ENCODE peak calls at places on chromosomes 13 and 19, in eight cellular contexts. One of them, this sample, is unnamed.

GRCh38 chr19:13774217-13775191 is at the start of gene C19orf53:
- DNase-seq in gastrocnemius medialis: peak; percentile 86
- DNase-seq in right cardiac atrium: peak; percentile 90
- DNase-seq in A549: peak; percentile 88
- DNase-seq in effector memory CD4-positive, alpha-beta T cell: peak; percentile 71
- DNase-seq in tibial nerve: peak; percentile 91
- DNase-seq in ovary: peak; percentile 92
- DNase-seq in GM23248: peak; percentile 99
- DNase-seq in this sample: peak; percentile 90

GRCh38 chr13:42709276-42709675 is 72.1 kb upstream of the FAM216B start:
- DNase-seq in gastrocnemius medialis: no peak
- DNase-seq in right cardiac atrium: no peak
- DNase-seq in A549: no peak
- DNase-seq in effector memory CD4-positive, alpha-beta T cell: no peak
- DNase-seq in tibial nerve: no peak
- DNase-seq in ovary: no peak
- DNase-seq in GM23248: no peak
- DNase-seq in this sample: no peak

GRCh38 chr13:21318891-21319532 is 140.1 kb downstream of the ZDHHC20 start:
- DNase-seq in gastrocnemius medialis: no peak
- DNase-seq in right cardiac atrium: no peak
- DNase-seq in A549: no peak
- DNase-seq in effector memory CD4-positive, alpha-beta T cell: no peak
- DNase-seq in tibial nerve: no peak
- DNase-seq in ovary: no peak
- DNase-seq in GM23248: peak; percentile 33
- DNase-seq in this sample: no peak

GRCh38 chr13:27772651-27773425 is 19.4 kb upstream of the GSX1 start:
- DNase-seq in gastrocnemius medialis: no peak
- DNase-seq in right cardiac atrium: no peak
- DNase-seq in A549: no peak
- DNase-seq in effector memory CD4-positive, alpha-beta T cell: no peak
- DNase-seq in tibial nerve: no peak
- DNase-seq in ovary: no peak
- DNase-seq in GM23248: no peak
- DNase-seq in this sample: no peak

GRCh38 chr13:29457299-29457698 is 138.2 kb downstream of the SLC7A1 start:
- DNase-seq in gastrocnemius medialis: no peak
- DNase-seq in right cardiac atrium: no peak
- DNase-seq in A549: no peak
- DNase-seq in effector memory CD4-positive, alpha-beta T cell: no peak
- DNase-seq in tibial nerve: no peak
- DNase-seq in ovary: no peak
- DNase-seq in GM23248: peak; percentile 88
- DNase-seq in this sample: peak; percentile 83

GRCh38 chr19:4077800-4078683 is 11.3 kb upstream of the ZBTB7A start:
- DNase-seq in gastrocnemius medialis: no peak
- DNase-seq in right cardiac atrium: peak; percentile 81
- DNase-seq in A549: no peak
- DNase-seq in effector memory CD4-positive, alpha-beta T cell: no peak
- DNase-seq in tibial nerve: peak; percentile 76
- DNase-seq in ovary: peak; percentile 87
- DNase-seq in GM23248: peak; percentile 64
- DNase-seq in this sample: no peak

GRCh38 chr13:100887729-100888151 is 213.1 kb upstream of the TMTC4 start:
- DNase-seq in gastrocnemius medialis: no peak
- DNase-seq in right cardiac atrium: no peak
- DNase-seq in A549: no peak
- DNase-seq in effector memory CD4-positive, alpha-beta T cell: no peak
- DNase-seq in tibial nerve: no peak
- DNase-seq in ovary: no peak
- DNase-seq in GM23248: peak; percentile 93
- DNase-seq in this sample: peak; percentile 69

GRCh38 chr13:113034451-113035208 is 65.6 kb downstream of the MCF2L start:
- DNase-seq in gastrocnemius medialis: peak; percentile 20
- DNase-seq in right cardiac atrium: peak; percentile 50
- DNase-seq in A549: peak; percentile 54
- DNase-seq in effector memory CD4-positive, alpha-beta T cell: no peak
- DNase-seq in tibial nerve: peak; percentile 53
- DNase-seq in ovary: peak; percentile 73
- DNase-seq in GM23248: peak; percentile 88
- DNase-seq in this sample: peak; percentile 51

GRCh38 chr13:93284056-93284455 is 57.4 kb downstream of the GPC6 start:
- DNase-seq in gastrocnemius medialis: no peak
- DNase-seq in right cardiac atrium: no peak
- DNase-seq in A549: no peak
- DNase-seq in effector memory CD4-positive, alpha-beta T cell: no peak
- DNase-seq in tibial nerve: no peak
- DNase-seq in ovary: no peak
- DNase-seq in GM23248: no peak
- DNase-seq in this sample: no peak

GRCh38 chr19:34310494-34310981 is 54.5 kb upstream of the GPI start:
- DNase-seq in gastrocnemius medialis: peak; percentile 20
- DNase-seq in right cardiac atrium: no peak
- DNase-seq in A549: no peak
- DNase-seq in effector memory CD4-positive, alpha-beta T cell: no peak
- DNase-seq in tibial nerve: no peak
- DNase-seq in ovary: no peak
- DNase-seq in GM23248: no peak
- DNase-seq in this sample: no peak

GRCh38 chr19:19444694-19445155 is 39.2 kb downstream of the GATAD2A start:
- DNase-seq in gastrocnemius medialis: no peak
- DNase-seq in right cardiac atrium: peak; percentile 37
- DNase-seq in A549: no peak
- DNase-seq in effector memory CD4-positive, alpha-beta T cell: no peak
- DNase-seq in tibial nerve: no peak
- DNase-seq in ovary: no peak
- DNase-seq in GM23248: peak; percentile 60
- DNase-seq in this sample: peak; percentile 24

GRCh38 chr19:19115954-19116353 is 22.3 kb downstream of the TMEM161A start:
- DNase-seq in gastrocnemius medialis: no peak
- DNase-seq in right cardiac atrium: no peak
- DNase-seq in A549: no peak
- DNase-seq in effector memory CD4-positive, alpha-beta T cell: no peak
- DNase-seq in tibial nerve: peak; percentile 19
- DNase-seq in ovary: no peak
- DNase-seq in GM23248: peak; percentile 27
- DNase-seq in this sample: no peak

GRCh38 chr13:31982124-31982523 is 49.5 kb upstream of the FRY start:
- DNase-seq in gastrocnemius medialis: no peak
- DNase-seq in right cardiac atrium: no peak
- DNase-seq in A549: no peak
- DNase-seq in effector memory CD4-positive, alpha-beta T cell: no peak
- DNase-seq in tibial nerve: no peak
- DNase-seq in ovary: no peak
- DNase-seq in GM23248: peak; percentile 29
- DNase-seq in this sample: no peak

GRCh38 chr13:113608246-113608635 is 23.7 kb downstream of the TFDP1 start:
- DNase-seq in gastrocnemius medialis: no peak
- DNase-seq in right cardiac atrium: no peak
- DNase-seq in A549: no peak
- DNase-seq in effector memory CD4-positive, alpha-beta T cell: no peak
- DNase-seq in tibial nerve: no peak
- DNase-seq in ovary: no peak
- DNase-seq in GM23248: no peak
- DNase-seq in this sample: no peak

GRCh38 chr13:104006625-104007061 is 940.4 kb upstream of the SLC10A2 start:
- DNase-seq in gastrocnemius medialis: no peak
- DNase-seq in right cardiac atrium: no peak
- DNase-seq in A549: no peak
- DNase-seq in effector memory CD4-positive, alpha-beta T cell: no peak
- DNase-seq in tibial nerve: no peak
- DNase-seq in ovary: no peak
- DNase-seq in GM23248: no peak
- DNase-seq in this sample: peak; percentile 41

GRCh38 chr13:78587395-78587794 is 16.0 kb downstream of the POU4F1 start:
- DNase-seq in gastrocnemius medialis: no peak
- DNase-seq in right cardiac atrium: no peak
- DNase-seq in A549: no peak
- DNase-seq in effector memory CD4-positive, alpha-beta T cell: no peak
- DNase-seq in tibial nerve: no peak
- DNase-seq in ovary: no peak
- DNase-seq in GM23248: no peak
- DNase-seq in this sample: no peak

GRCh38 chr19:3350014-3350663 is 16.2 kb upstream of the NFIC start:
- DNase-seq in gastrocnemius medialis: no peak
- DNase-seq in right cardiac atrium: no peak
- DNase-seq in A549: no peak
- DNase-seq in effector memory CD4-positive, alpha-beta T cell: no peak
- DNase-seq in tibial nerve: no peak
- DNase-seq in ovary: no peak
- DNase-seq in GM23248: peak; percentile 64
- DNase-seq in this sample: no peak

GRCh38 chr19:18648971-18649310 is 12.1 kb downstream of the KLHL26 start:
- DNase-seq in gastrocnemius medialis: peak; percentile 42
- DNase-seq in right cardiac atrium: peak; percentile 61
- DNase-seq in A549: no peak
- DNase-seq in effector memory CD4-positive, alpha-beta T cell: no peak
- DNase-seq in tibial nerve: no peak
- DNase-seq in ovary: peak; percentile 44
- DNase-seq in GM23248: no peak
- DNase-seq in this sample: no peak

DNA sequence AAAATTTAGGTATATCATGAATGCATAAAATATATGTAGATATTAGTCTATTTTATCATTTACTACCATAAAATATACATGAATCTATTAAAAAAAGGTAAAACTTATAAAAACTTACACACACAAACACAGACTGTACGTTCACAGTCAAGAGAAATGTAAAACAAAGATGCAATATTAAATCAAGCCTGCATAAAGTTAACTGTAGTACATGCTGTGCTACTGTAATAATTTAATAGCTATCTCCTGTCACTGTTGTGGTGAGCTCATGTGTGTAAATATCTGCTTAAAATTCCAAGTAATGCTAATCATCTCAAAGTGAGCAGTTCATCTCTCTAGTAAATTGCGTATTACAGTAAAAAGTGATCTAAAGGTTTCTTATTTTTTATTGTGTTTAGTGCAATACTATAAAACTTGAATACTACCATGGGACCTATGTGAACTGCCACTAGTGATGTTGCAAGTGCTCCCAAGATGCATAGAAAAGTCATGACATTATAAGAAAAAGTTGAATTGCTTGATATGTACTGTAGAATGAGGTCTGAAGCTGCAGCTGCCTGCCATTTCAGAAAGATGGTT is 762 bp upstream of the ZNF233 start:
- DNase-seq in gastrocnemius medialis: no peak
- DNase-seq in right cardiac atrium: no peak
- DNase-seq in A549: no peak
- DNase-seq in effector memory CD4-positive, alpha-beta T cell: no peak
- DNase-seq in tibial nerve: no peak
- DNase-seq in ovary: no peak
- DNase-seq in GM23248: no peak
- DNase-seq in this sample: no peak
- H3K9me3 ChIP-seq in gastrocnemius medialis: peaks cover 28% of the 10 kb centered on the region
- H3K9me3 ChIP-seq in right cardiac atrium: peaks cover 4% of the 10 kb centered on the region
- H3K9me3 ChIP-seq in A549: peaks cover 61% of the 10 kb centered on the region
- H3K9me3 ChIP-seq in effector memory CD4-positive, alpha-beta T cell: peaks cover 32% of the 10 kb centered on the region
- H3K9me3 ChIP-seq in tibial nerve: peaks cover 7% of the 10 kb centered on the region
- H3K9me3 ChIP-seq in ovary: peaks cover 36% of the 10 kb centered on the region
- H3K9me3 ChIP-seq in GM23248: peaks cover 15% of the 10 kb centered on the region
- H3K9me3 ChIP-seq in this sample: peaks cover 4% of the 10 kb centered on the region

DNA sequence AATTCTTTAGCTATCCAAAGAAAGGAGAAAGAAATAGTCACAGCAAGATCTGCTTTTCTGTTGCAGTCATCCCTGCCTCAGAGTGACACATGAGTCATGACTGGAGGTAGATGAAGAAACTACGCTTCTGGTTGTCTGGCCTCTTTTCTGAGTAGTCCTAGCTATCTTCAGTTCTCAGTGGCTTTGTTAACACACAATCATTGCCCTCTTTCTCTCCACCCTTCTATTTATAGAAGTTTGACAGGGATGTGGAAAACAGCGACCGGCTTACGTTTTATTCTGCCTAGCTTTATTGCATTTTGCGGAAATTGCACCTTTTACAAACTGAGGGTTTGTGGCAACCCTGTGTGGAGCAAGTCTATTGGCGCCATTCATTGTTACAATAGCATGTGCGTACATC is 26.7 kb downstream of the SPATA13 start:
- DNase-seq in gastrocnemius medialis: no peak
- DNase-seq in right cardiac atrium: no peak
- DNase-seq in A549: no peak
- DNase-seq in effector memory CD4-positive, alpha-beta T cell: no peak
- DNase-seq in tibial nerve: no peak
- DNase-seq in ovary: no peak
- DNase-seq in GM23248: peak; percentile 76
- DNase-seq in this sample: no peak
- H3K4me1 ChIP-seq in gastrocnemius medialis: no peaks in the 10 kb centered on the region
- H3K4me1 ChIP-seq in right cardiac atrium: peaks cover 2% of the 10 kb centered on the region
- H3K4me1 ChIP-seq in A549: peaks cover 35% of the 10 kb centered on the region
- H3K4me1 ChIP-seq in effector memory CD4-positive, alpha-beta T cell: peaks cover 1% of the 10 kb centered on the region
- H3K4me1 ChIP-seq in tibial nerve: no peaks in the 10 kb centered on the region
- H3K4me1 ChIP-seq in ovary: peaks cover 10% of the 10 kb centered on the region
- H3K4me1 ChIP-seq in GM23248: peaks cover 7% of the 10 kb centered on the region
- H3K4me1 ChIP-seq in this sample: peaks cover 2% of the 10 kb centered on the region

DNA sequence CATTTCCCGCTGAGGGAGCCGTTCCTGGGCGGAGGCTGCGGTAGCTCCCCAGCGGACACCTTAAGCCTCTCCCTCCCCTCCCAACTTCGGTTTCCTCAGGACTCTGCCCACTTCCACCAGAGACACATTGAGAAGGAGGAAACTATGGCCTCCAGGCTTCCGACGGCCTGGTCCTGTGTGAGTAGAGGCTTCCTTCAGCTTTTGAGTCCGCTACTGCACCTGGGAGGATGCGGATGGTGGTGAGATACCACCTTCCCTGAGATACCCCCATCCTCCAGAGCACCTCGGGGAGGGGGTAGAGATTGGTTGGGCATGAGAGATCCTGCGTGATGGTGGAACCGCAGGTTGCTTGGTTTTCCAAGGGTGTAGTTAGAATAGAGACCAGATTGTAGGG is 958 bp downstream of the ZNF274 start:
- DNase-seq in gastrocnemius medialis: no peak
- DNase-seq in right cardiac atrium: no peak
- DNase-seq in A549: no peak
- DNase-seq in effector memory CD4-positive, alpha-beta T cell: no peak
- DNase-seq in tibial nerve: no peak
- DNase-seq in ovary: no peak
- DNase-seq in GM23248: no peak
- DNase-seq in this sample: no peak
- H3K9me3 ChIP-seq in gastrocnemius medialis: peaks cover 79% of the 10 kb centered on the region
- H3K9me3 ChIP-seq in right cardiac atrium: peaks cover 33% of the 10 kb centered on the region
- H3K9me3 ChIP-seq in A549: peaks cover 95% of the 10 kb centered on the region
- H3K9me3 ChIP-seq in effector memory CD4-positive, alpha-beta T cell: peaks cover 40% of the 10 kb centered on the region
- H3K9me3 ChIP-seq in tibial nerve: peaks cover 17% of the 10 kb centered on the region
- H3K9me3 ChIP-seq in ovary: peaks cover 69% of the 10 kb centered on the region
- H3K9me3 ChIP-seq in GM23248: peaks cover 14% of the 10 kb centered on the region
- H3K9me3 ChIP-seq in this sample: peaks cover 38% of the 10 kb centered on the region

GRCh38 chr19:10290439-10290875 is 705 bp downstream of the ICAM5 start:
- DNase-seq in gastrocnemius medialis: no peak
- DNase-seq in right cardiac atrium: peak; percentile 63
- DNase-seq in A549: no peak
- DNase-seq in effector memory CD4-positive, alpha-beta T cell: no peak
- DNase-seq in tibial nerve: no peak
- DNase-seq in ovary: peak; percentile 51
- DNase-seq in GM23248: peak; percentile 73
- DNase-seq in this sample: no peak
- H3K4me1 ChIP-seq in gastrocnemius medialis: peaks cover 29% of the 10 kb centered on the region
- H3K4me1 ChIP-seq in right cardiac atrium: peaks cover 14% of the 10 kb centered on the region
- H3K4me1 ChIP-seq in A549: peaks cover 16% of the 10 kb centered on the region
- H3K4me1 ChIP-seq in effector memory CD4-positive, alpha-beta T cell: peaks cover 75% of the 10 kb centered on the region
- H3K4me1 ChIP-seq in tibial nerve: no peaks in the 10 kb centered on the region
- H3K4me1 ChIP-seq in ovary: peaks cover 19% of the 10 kb centered on the region
- H3K4me1 ChIP-seq in GM23248: no peaks in the 10 kb centered on the region
- H3K4me1 ChIP-seq in this sample: peaks cover 42% of the 10 kb centered on the region